ENCODE peak calls at places on chromosomes 2 and 18, in five cellular contexts. One of them, this sample, is unnamed.
A peak's percentile ranks its signal among the peaks of the same experiment; 100 is the strongest.

GRCh38 chr2:26450031-26450635 is 27.8 kb downstream of the OTOF start:
- DNase-seq in HTR-8/SVneo: no peak
- DNase-seq in aorta: no peak
- DNase-seq in brain pericyte: no peak
- DNase-seq in NAMALWA: no peak
- DNase-seq in this sample: no peak

GRCh38 chr2:98027535-98027934 is 31.8 kb upstream of the TMEM131 start:
- DNase-seq in HTR-8/SVneo: no peak
- DNase-seq in aorta: no peak
- DNase-seq in brain pericyte: no peak
- DNase-seq in NAMALWA: peak; percentile 80
- DNase-seq in this sample: no peak

GRCh38 chr2:239012228-239012627 is 164.3 kb downstream of the TWIST2 start:
- DNase-seq in HTR-8/SVneo: no peak
- DNase-seq in aorta: no peak
- DNase-seq in NAMALWA: no peak
- DNase-seq in brain pericyte: no peak
- DNase-seq in this sample: no peak

GRCh38 chr2:240511351-240512108 is 46.3 kb downstream of the ANKMY1 start:
- DNase-seq in NAMALWA: no peak
- DNase-seq in aorta: peak; percentile 66
- DNase-seq in brain pericyte: no peak
- DNase-seq in HTR-8/SVneo: no peak
- DNase-seq in this sample: no peak

GRCh38 chr2:128445533-128445900 is 126.8 kb upstream of the HS6ST1 start:
- DNase-seq in brain pericyte: no peak
- DNase-seq in HTR-8/SVneo: no peak
- DNase-seq in NAMALWA: no peak
- DNase-seq in aorta: peak; percentile 27
- DNase-seq in this sample: no peak

GRCh38 chr2:233795735-233796171 is 17.6 kb downstream of the MROH2A start:
- DNase-seq in brain pericyte: no peak
- DNase-seq in HTR-8/SVneo: no peak
- DNase-seq in aorta: no peak
- DNase-seq in NAMALWA: no peak
- DNase-seq in this sample: no peak

GRCh38 chr2:233006648-233007047 is 6.4 kb downstream of the NGEF start:
- DNase-seq in aorta: peak; percentile 49
- DNase-seq in NAMALWA: no peak
- DNase-seq in brain pericyte: no peak
- DNase-seq in HTR-8/SVneo: no peak
- DNase-seq in this sample: no peak

GRCh38 chr2:11129598-11130449 is 25.4 kb upstream of the SLC66A3 start:
- DNase-seq in HTR-8/SVneo: peak; percentile 54
- DNase-seq in NAMALWA: peak; percentile 79
- DNase-seq in brain pericyte: no peak
- DNase-seq in aorta: peak; percentile 79
- DNase-seq in this sample: peak; percentile 65

GRCh38 chr2:70328921-70329561 is 27.2 kb upstream of the FAM136A start:
- DNase-seq in HTR-8/SVneo: no peak
- DNase-seq in aorta: no peak
- DNase-seq in NAMALWA: no peak
- DNase-seq in brain pericyte: no peak
- DNase-seq in this sample: no peak

GRCh38 chr2:47771211-47771610 is 11.7 kb upstream of the MSH6 start:
- DNase-seq in NAMALWA: peak; percentile 67
- DNase-seq in brain pericyte: peak; percentile 46
- DNase-seq in aorta: no peak
- DNase-seq in HTR-8/SVneo: peak; percentile 58
- DNase-seq in this sample: no peak

GRCh38 chr2:18829331-18829902 is 240.0 kb upstream of the NT5C1B start:
- DNase-seq in brain pericyte: no peak
- DNase-seq in aorta: no peak
- DNase-seq in HTR-8/SVneo: no peak
- DNase-seq in NAMALWA: no peak
- DNase-seq in this sample: no peak

GRCh38 chr2:151056870-151057269 is 204.8 kb downstream of the RBM43 start:
- DNase-seq in NAMALWA: no peak
- DNase-seq in aorta: no peak
- DNase-seq in brain pericyte: no peak
- DNase-seq in HTR-8/SVneo: no peak
- DNase-seq in this sample: no peak

GRCh38 chr18:51463483-51464136 is 266.1 kb upstream of the MEX3C start:
- DNase-seq in brain pericyte: no peak
- DNase-seq in HTR-8/SVneo: no peak
- DNase-seq in NAMALWA: no peak
- DNase-seq in aorta: no peak
- DNase-seq in this sample: no peak